ENCODE peak calls at places on chromosomes 1 and 21, in six cellular contexts. G, N, U, W, P and E are unnamed samples.
A peak's percentile ranks its signal among the peaks of the same experiment; 100 is the strongest.

GRCh38 chr1:20732588-20733360 is at the start of gene SH2D5:
- DNase-seq in G (peak; percentile 58), N (peak; percentile 93), U (peak; percentile 99), W (peak; percentile 77), P (peak; percentile 97), E (peak; percentile 77)

GRCh38 chr1:30761312-30762151 is 4.0 kb upstream of the LAPTM5 start:
- DNase-seq in G (no peak), N (peak; percentile 44), U (no peak), W (no peak), P (peak; percentile 10), E (no peak)

GRCh38 chr21:45029968-45030636 is 44.3 kb upstream of the ADARB1 start:
- DNase-seq in G (peak; percentile 74), N (no peak), U (no peak), W (peak; percentile 71), P (no peak), E (no peak)

GRCh38 chr1:165696625-165697100 is 1.7 kb downstream of the ALDH9A1 start:
- DNase-seq in G (no peak), N (no peak), U (peak; percentile 89), W (no peak), P (peak; percentile 86), E (no peak)

GRCh38 chr21:31713973-31714740 is 17.8 kb downstream of the SCAF4 start:
- DNase-seq in G (no peak), N (no peak), U (peak; percentile 45), W (no peak), P (peak; percentile 34), E (no peak)

GRCh38 chr1:157136133-157136532 is 2.1 kb downstream of the ETV3 start:
- DNase-seq in G (no peak), N (peak; percentile 41), U (no peak), W (no peak), P (no peak), E (no peak)

GRCh38 chr1:246503341-246503740 is 3.7 kb downstream of the SMYD3 start:
- DNase-seq in G (no peak), N (no peak), U (peak; percentile 33), W (no peak), P (no peak), E (no peak)

GRCh38 chr1:12424150-12424549 is 193.9 kb downstream of the DHRS3 start:
- DNase-seq in G (no peak), N (no peak), U (peak; percentile 80), W (no peak), P (no peak), E (no peak)

GRCh38 chr1:169682077-169682476 is 29.3 kb downstream of the SELL start:
- DNase-seq in G (no peak), N (no peak), U (no peak), W (no peak), P (no peak), E (no peak)

GRCh38 chr21:42983102-42983501 is 8.7 kb downstream of the PKNOX1 start:
- DNase-seq in G (no peak), N (peak; percentile 27), U (peak; percentile 57), W (no peak), P (no peak), E (no peak)

GRCh38 chr1:180227843-180228647 is 2.0 kb upstream of the LHX4 start:
- DNase-seq in G (no peak), N (no peak), U (no peak), W (no peak), P (no peak), E (no peak)

GRCh38 chr1:235073331-235073967 is 55.2 kb downstream of the TOMM20 start:
- DNase-seq in G (no peak), N (no peak), U (no peak), W (no peak), P (no peak), E (no peak)

GRCh38 chr1:5645135-5645399 is 347.2 kb downstream of the NPHP4 start:
- DNase-seq in G (no peak), N (no peak), U (no peak), W (no peak), P (no peak), E (peak; percentile 14)

GRCh38 chr1:228185641-228185965 is 20.0 kb downstream of the IBA57 start:
- DNase-seq in G (no peak), N (peak; percentile 79), U (no peak), W (no peak), P (no peak), E (no peak)

GRCh38 chr1:5730272-5731109 is 261.7 kb downstream of the NPHP4 start:
- DNase-seq in G (no peak), N (no peak), U (no peak), W (no peak), P (no peak), E (no peak)

GRCh38 chr1:1085171-1085841 is 11.2 kb upstream of the RNF223 start:
- DNase-seq in G (no peak), N (no peak), U (no peak), W (no peak), P (no peak), E (no peak)

GRCh38 chr1:168708698-168709406 is 20.2 kb downstream of the DPT start:
- DNase-seq in G (no peak), N (no peak), U (no peak), W (no peak), P (no peak), E (no peak)

GRCh38 chr1:164772635-164773034 is 213.7 kb downstream of the PBX1 start:
- DNase-seq in G (no peak), N (peak; percentile 95), U (peak; percentile 97), W (no peak), P (peak; percentile 94), E (no peak)

GRCh38 chr21:25845729-25846256 is 111.0 kb downstream of the GABPA start:
- DNase-seq in G (no peak), N (no peak), U (peak; percentile 14), W (no peak), P (peak; percentile 15), E (no peak)

GRCh38 chr1:223018534-223018933 is 124.5 kb downstream of the TLR5 start:
- DNase-seq in G (no peak), N (peak; percentile 44), U (no peak), W (peak; percentile 63), P (no peak), E (no peak)
- H3K79me1 ChIP-seq in G (no peaks in the 10 kb centered on the region), N (peaks cover 7% of the 10 kb centered on the region), U (no peaks in the 10 kb centered on the region), W (peaks cover 6% of the 10 kb centered on the region), P (no peaks in the 10 kb centered on the region), E (no peaks in the 10 kb centered on the region)

DNA sequence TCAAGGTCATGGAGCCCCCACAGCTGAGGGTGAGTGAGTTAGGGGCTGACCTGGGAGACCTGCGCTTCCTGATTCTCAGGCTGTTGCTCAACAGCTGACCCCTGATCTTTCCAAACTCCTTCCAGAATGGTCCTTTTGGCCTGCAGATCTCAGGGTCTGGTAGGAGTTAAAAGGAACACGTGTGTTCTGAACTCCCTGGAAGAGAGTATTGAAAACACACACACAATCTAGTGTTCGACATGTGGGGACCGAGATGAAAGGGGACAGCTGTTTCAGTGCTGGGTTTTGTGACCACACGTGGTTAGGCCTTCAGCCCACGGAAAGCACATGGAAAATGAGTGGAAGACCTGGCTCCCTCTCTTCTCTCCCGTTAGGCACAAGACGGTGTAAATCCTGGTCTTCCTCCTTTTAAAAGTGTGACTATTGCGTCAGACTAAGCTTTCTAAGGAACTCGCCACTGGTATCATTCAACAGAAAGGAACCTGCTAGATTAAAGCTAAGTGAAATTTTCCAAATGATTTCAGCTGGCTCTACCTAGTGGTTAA is 49.6 kb downstream of the RUNX1 start:
- DNase-seq in G (no peak), N (no peak), U (no peak), W (no peak), P (no peak), E (no peak)
- H2AK5ac ChIP-seq in G (no peak overlapping the region), N (no peak overlapping the region), U (peak overlapping the region; percentile 81), W (no peak overlapping the region), P (no peak overlapping the region), E (no peak overlapping the region)

GRCh38 chr1:67724928-67725560 is 40.0 kb downstream of the GADD45A start:
- DNase-seq in G (no peak), N (no peak), U (peak; percentile 85), W (no peak), P (peak; percentile 65), E (no peak)
- H2BK15ac ChIP-seq in G (no peak overlapping the region), N (no peak overlapping the region), U (no peak overlapping the region), W (no peak overlapping the region), P (no peak overlapping the region), E (no peak overlapping the region)

GRCh38 chr1:156121441-156121840 is 6.9 kb downstream of the LMNA start:
- DNase-seq in G (no peak), N (no peak), U (no peak), W (no peak), P (peak; percentile 52), E (no peak)

GRCh38 chr1:156122519-156123355 is 8.2 kb downstream of the LMNA start:
- DNase-seq in G (no peak), N (peak; percentile 56), U (peak; percentile 92), W (no peak), P (peak; percentile 94), E (no peak)

GRCh38 chr1:156120318-156120717 is 5.8 kb downstream of the LMNA start:
- DNase-seq in G (no peak), N (no peak), U (no peak), W (no peak), P (no peak), E (no peak)

GRCh38 chr1:156123356-156124196 is 9.1 kb downstream of the LMNA start:
- DNase-seq in G (peak; percentile 51), N (peak; percentile 98), U (peak; percentile 98), W (peak; percentile 76), P (peak; percentile 97), E (peak; percentile 94)

DNA sequence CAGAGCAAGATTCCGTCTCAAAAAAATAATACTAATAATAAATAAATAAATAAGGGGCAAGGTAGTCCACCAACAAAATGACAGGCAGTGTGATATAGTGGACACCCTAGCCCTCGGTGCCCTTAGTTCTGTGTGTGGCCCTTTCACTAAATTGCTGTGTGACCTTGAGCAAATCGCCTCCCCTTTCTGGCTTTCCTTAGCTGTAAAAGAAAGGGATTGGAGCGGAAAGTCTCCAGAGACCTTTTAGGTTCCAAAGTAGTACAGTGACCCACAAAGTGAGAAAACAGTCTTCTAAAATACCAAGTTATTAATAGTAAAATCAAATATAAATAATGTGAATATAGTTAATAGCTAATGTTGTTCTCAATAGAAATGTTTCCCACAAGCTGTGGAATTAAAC is 7.6 kb downstream of the LMNA start:
- DNase-seq in G (no peak), N (no peak), U (no peak), W (no peak), P (peak; percentile 65), E (no peak)
- H3K79me1 ChIP-seq in G (peaks cover 7% of the 10 kb centered on the region), N (peaks cover 12% of the 10 kb centered on the region), U (no peaks in the 10 kb centered on the region), W (peaks cover 3% of the 10 kb centered on the region), P (no peaks in the 10 kb centered on the region), E (no peaks in the 10 kb centered on the region)

DNA sequence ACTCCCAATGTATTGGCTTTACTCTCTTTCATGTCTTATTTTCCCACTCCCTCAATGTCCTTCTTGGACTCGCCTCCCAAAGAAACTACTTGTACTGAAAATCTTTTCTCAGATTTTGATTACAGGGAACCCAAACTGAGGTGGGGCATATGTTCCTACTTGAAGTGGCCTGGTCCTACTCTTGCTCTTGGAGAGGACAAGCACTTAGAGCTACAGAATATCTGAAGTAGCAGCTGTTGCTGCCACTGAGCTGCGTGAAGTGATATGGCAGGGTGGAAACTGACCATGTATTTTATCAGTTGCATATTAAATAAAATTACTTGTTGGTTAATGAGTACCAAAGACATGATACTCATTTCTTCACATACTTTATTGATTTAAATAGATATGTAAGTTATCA is 129.5 kb downstream of the TSEN15 start:
- DNase-seq in G (no peak), N (no peak), U (no peak), W (no peak), P (no peak), E (no peak)
- H2AK5ac ChIP-seq in G (no peak overlapping the region), N (no peak overlapping the region), U (no peak overlapping the region), W (no peak overlapping the region), P (no peak overlapping the region), E (no peak overlapping the region)